ENCODE peak calls at places on chromosomes 4 and X, in seven cellular contexts. G is tibial nerve, K is ovary, O is transverse colon, W is IMR-90, H is breast epithelium, V is GM12878. Q is an unnamed sample.

GRCh38 chr4:10442976-10443375 is 14.2 kb downstream of the ZNF518B start:
- DNase-seq in G (no peak), W (peak), K (no peak), H (no peak), O (no peak), V (no peak), Q (no peak)

GRCh38 chr4:70901607-70901983 is 574 bp upstream of the MOB1B start:
- DNase-seq in V (no peak), O (no peak), W (no peak), H (no peak), G (no peak), K (no peak), Q (no peak)

GRCh38 chrX:151789179-151789800 is 54.7 kb downstream of the CNGA2 start:
- DNase-seq in V (no peak), O (peak), K (peak), G (peak), W (peak), H (peak), Q (peak)

GRCh38 chr4:76035799-76036389 is at the start of gene CXCL11:
- DNase-seq in V (no peak), K (no peak), G (no peak), W (peak), H (no peak), O (no peak), Q (no peak)

GRCh38 chrX:332916-333610 is 14.5 kb upstream of the GTPBP6 start:
- DNase-seq in O (no peak), H (no peak), K (no peak), W (no peak), G (no peak), V (no peak), Q (peak)

GRCh38 chr4:30386266-30386895 is 333.8 kb upstream of the PCDH7 start:
- DNase-seq in W (peak), H (no peak), V (no peak), G (no peak), K (no peak), O (no peak), Q (no peak)

GRCh38 chrX:114717921-114718320 is 134.0 kb downstream of the HTR2C start:
- DNase-seq in G (no peak), V (no peak), O (no peak), K (no peak), W (no peak), H (no peak), Q (no peak)

GRCh38 chr4:84596826-84597225 is 13.9 kb downstream of the CDS1 start:
- DNase-seq in K (no peak), G (no peak), W (no peak), V (no peak), O (no peak), H (no peak), Q (no peak)

GRCh38 chrX:105706041-105706440 is 116.3 kb upstream of the NRK start:
- DNase-seq in H (no peak), W (no peak), G (no peak), O (no peak), V (no peak), K (no peak), Q (no peak)

GRCh38 chr4:173217727-173218126 is 49.1 kb downstream of the GALNT7 start:
- DNase-seq in K (no peak), O (no peak), H (no peak), G (no peak), V (no peak), W (peak), Q (no peak)

GRCh38 chr4:76779740-76780459 is 118.0 kb downstream of the SOWAHB start:
- DNase-seq in H (no peak), K (no peak), G (no peak), W (peak), O (no peak), V (no peak), Q (no peak)

GRCh38 chr4:150581206-150581605 is 745 bp upstream of the MAB21L2 start:
- DNase-seq in K (no peak), O (no peak), G (no peak), H (no peak), W (no peak), V (no peak), Q (no peak)

GRCh38 chrX:17812763-17813162 is 48.3 kb downstream of the RAI2 start:
- DNase-seq in K (no peak), V (no peak), G (no peak), H (no peak), W (no peak), O (no peak), Q (no peak)

GRCh38 chrX:131081772-131082755 is 23.9 kb downstream of the ARHGAP36 start:
- DNase-seq in O (no peak), V (no peak), W (no peak), G (no peak), H (no peak), K (no peak), Q (no peak)

GRCh38 chr4:47733506-47733905 is 104.4 kb downstream of the CORIN start:
- DNase-seq in H (no peak), K (no peak), V (no peak), W (peak), G (no peak), O (no peak), Q (no peak)

GRCh38 chr4:67875011-67875410 is 8.8 kb downstream of the TMPRSS11D start:
- DNase-seq in K (no peak), W (no peak), O (no peak), V (no peak), G (no peak), H (no peak), Q (no peak)

GRCh38 chr4:88613417-88613875 is 21.2 kb downstream of the HERC3 start:
- DNase-seq in V (no peak), H (no peak), W (no peak), O (no peak), K (no peak), G (no peak), Q (no peak)

GRCh38 chr4:67614186-67614585 is 55.7 kb downstream of the STAP1 start:
- DNase-seq in K (no peak), G (no peak), O (no peak), V (no peak), H (no peak), W (no peak), Q (no peak)

GRCh38 chrX:8364369-8365141 is 100.1 kb upstream of the VCX3B start:
- DNase-seq in H (no peak), O (no peak), G (no peak), K (no peak), V (no peak), W (no peak), Q (no peak)

GRCh38 chr4:158949094-158949493 is 153.8 kb upstream of the RAPGEF2 start:
- DNase-seq in O (no peak), W (peak), V (no peak), G (no peak), K (no peak), H (no peak), Q (no peak)

GRCh38 chrX:130170752-130171445 is 863 bp upstream of the RAB33A start:
- DNase-seq in H (no peak), G (no peak), V (peak), O (peak), K (no peak), W (no peak), Q (peak)

GRCh38 chrX:38150993-38151392 is 69.7 kb downstream of the SRPX start:
- DNase-seq in O (no peak), H (no peak), W (no peak), K (no peak), G (no peak), V (no peak), Q (no peak)

GRCh38 chr4:176443646-176444409 is 124.1 kb downstream of the SPCS3 start:
- DNase-seq in G (no peak), W (no peak), O (no peak), K (no peak), H (no peak), V (no peak), Q (no peak)

GRCh38 chrX:153450114-153450948 is 4.5 kb upstream of the TREX2 start:
- DNase-seq in V (no peak), H (no peak), K (no peak), W (no peak), G (no peak), O (no peak), Q (no peak)

GRCh38 chrX:100819534-100819836 is 706 bp upstream of the CSTF2 start:
- DNase-seq in O (no peak), K (peak), H (no peak), W (no peak), G (no peak), V (no peak), Q (no peak)

GRCh38 chr4:90061881-90062280 is 65.3 kb upstream of the CCSER1 start:
- DNase-seq in V (no peak), H (no peak), W (no peak), G (no peak), K (no peak), O (no peak), Q (no peak)

GRCh38 chr4:186936496-186937375 is 213.1 kb upstream of the FAT1 start:
- DNase-seq in K (no peak), G (no peak), O (no peak), V (no peak), H (no peak), W (peak), Q (no peak)

DNA sequence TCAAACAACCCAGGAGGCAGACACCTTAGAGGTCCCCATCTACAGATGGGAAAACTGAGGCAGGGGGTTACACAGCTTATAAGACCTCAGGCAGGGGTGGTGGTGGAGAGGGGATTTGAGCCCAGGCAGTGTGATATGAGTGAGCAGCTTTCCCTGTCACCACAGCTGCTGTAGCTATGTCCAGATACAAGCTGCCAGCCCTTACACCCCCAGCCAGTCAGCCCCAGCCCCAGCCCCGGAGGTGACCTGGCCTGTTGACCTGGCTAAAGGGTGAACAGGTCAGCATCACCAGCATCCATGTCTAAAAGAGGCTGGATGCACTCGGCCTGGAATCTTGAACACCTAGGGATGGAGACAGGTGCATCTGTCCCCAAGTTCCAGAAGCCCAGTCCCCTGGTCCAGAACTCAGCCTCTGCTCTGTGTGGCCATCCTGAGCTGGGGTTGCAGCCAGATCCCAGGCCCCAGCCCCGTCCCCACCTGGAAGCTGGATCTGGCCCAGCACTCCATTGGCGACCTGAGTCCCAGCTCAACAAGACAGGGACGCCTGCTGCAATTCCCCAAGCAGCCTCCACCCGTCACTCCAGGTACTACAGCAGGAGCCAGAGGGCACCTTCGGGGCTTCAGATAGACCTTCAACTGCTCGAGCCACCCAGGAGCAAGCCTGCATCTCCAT is 89.5 kb downstream of the JAKMIP1 start:
- DNase-seq in G (no peak), V (no peak), K (no peak), W (no peak), H (no peak), O (no peak), Q (no peak)
- TF ChIP-seq CTCF in G (no peak), V (no peak), K (no peak), W (no peak), H (no peak), O (no peak), Q (no peak)

DNA sequence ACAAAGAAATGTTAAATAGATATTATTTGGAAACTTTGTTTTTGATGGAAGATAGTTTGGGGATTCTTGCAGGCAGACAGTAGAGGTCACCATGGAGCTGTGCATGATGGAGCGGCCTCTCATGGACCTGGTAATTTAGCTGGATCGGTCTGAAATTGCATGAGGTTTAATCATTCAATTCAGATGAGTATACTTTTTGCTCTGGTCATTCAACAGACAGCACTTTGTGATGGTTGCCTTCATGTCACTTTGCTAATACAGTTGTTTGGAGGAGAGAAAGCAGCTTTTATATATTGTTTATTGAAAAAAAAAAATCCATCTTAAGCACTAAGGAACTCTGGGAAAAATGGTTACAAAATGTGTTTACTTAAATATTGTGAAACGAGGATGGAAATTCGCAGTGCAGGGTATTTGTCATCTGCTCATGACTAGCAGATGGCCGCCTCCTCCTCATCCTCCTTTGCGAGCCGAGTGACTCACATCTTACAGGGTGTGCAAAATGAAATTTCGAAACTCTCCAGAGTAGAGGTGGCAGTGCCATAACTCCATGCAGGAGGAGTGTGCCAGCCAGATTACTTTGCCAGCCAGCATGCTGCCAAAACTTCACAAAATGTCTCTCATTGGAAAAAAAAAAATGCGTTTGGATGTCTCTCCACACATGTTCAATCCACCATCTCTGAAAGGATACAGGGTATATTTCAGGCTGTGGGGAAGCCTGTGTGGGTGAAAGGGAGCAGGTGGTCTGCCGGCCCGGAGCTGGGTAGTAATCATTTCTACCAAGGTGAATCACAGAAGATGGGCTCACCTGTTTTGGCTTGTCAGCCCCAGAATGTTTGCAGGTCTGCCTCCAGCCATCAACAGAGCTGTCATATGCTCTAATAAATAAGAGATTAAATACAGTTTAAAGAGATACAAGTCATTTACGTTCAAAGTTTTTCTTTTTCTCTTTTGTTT is 314.9 kb upstream of the DIPK2B start:
- DNase-seq in O (peak), H (peak), K (peak), G (peak), W (peak), V (no peak), Q (no peak)
- TF ChIP-seq POLR2A in O (no peak), H (no peak), K (no peak), G (no peak), W (peak), V (no peak), Q (no peak)

GRCh38 chrX:71364221-71364620 is 1.9 kb upstream of the TAF1 start:
- DNase-seq in G (no peak), K (no peak), W (no peak), O (no peak), H (no peak), V (no peak), Q (no peak)
- TF ChIP-seq CTCF in G (no peak), K (no peak), W (no peak), O (no peak), H (no peak), V (no peak), Q (no peak)

DNA sequence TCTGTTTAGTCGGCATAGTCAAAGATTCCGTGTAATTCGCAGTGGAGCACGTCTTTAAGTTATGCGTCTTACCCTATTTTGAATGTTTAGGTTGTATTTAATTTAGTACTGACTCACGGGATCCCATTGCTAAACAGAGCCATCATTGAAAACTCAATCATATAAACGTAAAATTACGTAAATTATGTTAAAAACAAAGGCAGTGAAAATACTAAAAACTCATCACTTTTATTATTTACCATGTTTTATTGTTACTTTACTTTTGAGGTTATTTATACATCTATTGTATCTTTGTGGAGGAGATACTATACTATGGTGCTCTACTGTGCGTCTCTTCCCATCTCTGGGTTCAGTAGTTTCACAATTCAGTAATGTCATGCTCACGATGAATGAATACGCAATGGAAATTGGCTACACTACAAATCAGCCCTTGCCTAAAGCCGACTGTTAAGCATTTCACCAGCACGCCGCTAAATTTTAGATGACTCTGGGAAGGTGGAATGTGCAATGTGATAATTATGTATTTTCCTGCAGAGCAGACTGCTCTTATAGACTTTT is 944 bp downstream of the FUNDC2 start:
- DNase-seq in H (no peak), K (no peak), G (no peak), W (peak), O (no peak), V (no peak), Q (no peak)
- TF ChIP-seq POLR2A in H (peak), K (peak), G (no peak), W (peak), O (peak), V (no peak), Q (no peak)

Q was measured in heart left ventricle.